ENCODE peak calls at places on chromosome 7, in four cellular contexts. N is stimulated activated CD4-positive, alpha-beta T cell treated with anti-CD3 and anti-CD28 coated beads, Interleukin-12 subunit alpha, Interleukin-12 subunit beta, amount 100 ng/mL, for 4 hours; E is stimulated activated CD8-positive, alpha-beta memory T cell treated with anti-CD3 and anti-CD28 coated beads, Interleukin-7, amount 100 ng/mL, for 4 hours; S is SK-N-MC. W is an unnamed sample.

GRCh38 chr7:46383605-46384004 is 462.5 kb upstream of the IGFBP3 start:
- DNase-seq in N (no peak), E (no peak), S (no peak), W (no peak)

GRCh38 chr7:139914861-139915300 is 85.8 kb downstream of the TBXAS1 start:
- DNase-seq in N (no peak), E (no peak), S (no peak), W (no peak)

GRCh38 chr7:137992738-137993394 is 9.0 kb downstream of the CREB3L2 start:
- DNase-seq in N (no peak), E (no peak), S (no peak), W (no peak)

GRCh38 chr7:152462995-152463713 is 27.4 kb upstream of the KMT2C start:
- DNase-seq in N (no peak), E (no peak), S (no peak), W (no peak)

GRCh38 chr7:27156901-27157716 is 634 bp upstream of the HOXA7 start:
- DNase-seq in N (no peak), E (no peak), S (no peak), W (no peak)

GRCh38 chr7:81029523-81029922 is 110.7 kb upstream of the SEMA3C start:
- DNase-seq in N (no peak), E (no peak), S (no peak), W (no peak)

GRCh38 chr7:34949356-34949755 is 87.9 kb downstream of the DPY19L1 start:
- DNase-seq in N (no peak), E (no peak), S (no peak), W (no peak)

GRCh38 chr7:78149787-78150186 is 351.2 kb downstream of the PHTF2 start:
- DNase-seq in N (no peak), E (no peak), S (no peak), W (no peak)

GRCh38 chr7:38274493-38274892 is 1.1 kb upstream of the TARP start:
- DNase-seq in N (no peak), E (no peak), S (no peak), W (peak)

GRCh38 chr7:106031271-106032029 is 68.4 kb downstream of the CDHR3 start:
- DNase-seq in N (no peak), E (no peak), S (peak), W (no peak)

GRCh38 chr7:79272938-79273337 is 180.5 kb downstream of the MAGI2 start:
- DNase-seq in N (no peak), E (no peak), S (no peak), W (no peak)

GRCh38 chr7:151844080-151844827 is 32.7 kb downstream of the PRKAG2 start:
- DNase-seq in N (no peak), E (no peak), S (no peak), W (no peak)

GRCh38 chr7:110595694-110596093 is 495.2 kb upstream of the LRRN3 start:
- DNase-seq in N (no peak), E (no peak), S (no peak), W (no peak)

GRCh38 chr7:76185187-76185915 is 16.3 kb upstream of the SRRM3 start:
- DNase-seq in N (no peak), E (no peak), S (no peak), W (no peak)

GRCh38 chr7:133504825-133505224 is 251.9 kb downstream of the EXOC4 start:
- DNase-seq in N (no peak), E (no peak), S (no peak), W (no peak)

GRCh38 chr7:76358053-76358477 is 726 bp downstream of the YWHAG start:
- DNase-seq in N (peak), E (peak), S (no peak), W (no peak)